ENCODE peak calls at places on chromosomes 12 and 14, in nine cellular contexts. One of them, this sample, is unnamed.

GRCh38 chr12:107362960-107363359 is 269.6 kb upstream of the CRY1 start:
- DNase-seq in neuronal stem cell: peak; percentile 36
- DNase-seq in colonic mucosa: no peak
- DNase-seq in HepG2: no peak
- DNase-seq in adipocyte: no peak
- DNase-seq in SK-N-SH: peak; percentile 60
- DNase-seq in MM.1S: no peak
- DNase-seq in DND-41: no peak
- DNase-seq in GM23248: no peak
- DNase-seq in this sample: no peak

GRCh38 chr12:27331927-27332324 is 710 bp upstream of the BMAL2 start:
- DNase-seq in HepG2: no peak
- DNase-seq in GM23248: peak; percentile 46
- DNase-seq in colonic mucosa: no peak
- DNase-seq in DND-41: no peak
- DNase-seq in MM.1S: no peak
- DNase-seq in adipocyte: no peak
- DNase-seq in SK-N-SH: no peak
- DNase-seq in neuronal stem cell: no peak
- DNase-seq in this sample: no peak

GRCh38 chr14:20802341-20803084 is at the start of gene RNASE1:
- DNase-seq in colonic mucosa: peak; percentile 87
- DNase-seq in HepG2: peak; percentile 33
- DNase-seq in SK-N-SH: no peak
- DNase-seq in GM23248: peak; percentile 5
- DNase-seq in MM.1S: no peak
- DNase-seq in adipocyte: no peak
- DNase-seq in neuronal stem cell: no peak
- DNase-seq in DND-41: no peak
- DNase-seq in this sample: no peak

GRCh38 chr12:59651230-59651920 is 55.5 kb downstream of the SLC16A7 start:
- DNase-seq in HepG2: peak; percentile 9
- DNase-seq in GM23248: peak; percentile 47
- DNase-seq in neuronal stem cell: no peak
- DNase-seq in SK-N-SH: no peak
- DNase-seq in MM.1S: no peak
- DNase-seq in colonic mucosa: no peak
- DNase-seq in adipocyte: peak; percentile 19
- DNase-seq in DND-41: no peak
- DNase-seq in this sample: peak; percentile 21

GRCh38 chr14:93148979-93149378 is 33.3 kb upstream of the ITPK1 start:
- DNase-seq in colonic mucosa: no peak
- DNase-seq in DND-41: no peak
- DNase-seq in HepG2: no peak
- DNase-seq in GM23248: no peak
- DNase-seq in adipocyte: no peak
- DNase-seq in neuronal stem cell: no peak
- DNase-seq in SK-N-SH: no peak
- DNase-seq in MM.1S: no peak
- DNase-seq in this sample: no peak

GRCh38 chr14:101495827-101496778 is 65.2 kb upstream of the DIO3 start:
- DNase-seq in HepG2: peak; percentile 9
- DNase-seq in MM.1S: no peak
- DNase-seq in neuronal stem cell: peak; percentile 43
- DNase-seq in SK-N-SH: no peak
- DNase-seq in DND-41: no peak
- DNase-seq in colonic mucosa: no peak
- DNase-seq in adipocyte: no peak
- DNase-seq in GM23248: no peak
- DNase-seq in this sample: no peak

GRCh38 chr14:48373993-48374392 is 698.6 kb upstream of the MDGA2 start:
- DNase-seq in neuronal stem cell: no peak
- DNase-seq in SK-N-SH: no peak
- DNase-seq in DND-41: no peak
- DNase-seq in adipocyte: no peak
- DNase-seq in HepG2: no peak
- DNase-seq in GM23248: no peak
- DNase-seq in MM.1S: no peak
- DNase-seq in colonic mucosa: no peak
- DNase-seq in this sample: peak; percentile 27

GRCh38 chr14:37056473-37056872 is 115.9 kb downstream of the SLC25A21 start:
- DNase-seq in GM23248: peak; percentile 79
- DNase-seq in adipocyte: no peak
- DNase-seq in neuronal stem cell: no peak
- DNase-seq in SK-N-SH: no peak
- DNase-seq in MM.1S: no peak
- DNase-seq in colonic mucosa: no peak
- DNase-seq in HepG2: no peak
- DNase-seq in DND-41: no peak
- DNase-seq in this sample: peak; percentile 86

GRCh38 chr12:131751335-131751734 is 40.4 kb downstream of the SFSWAP start:
- DNase-seq in SK-N-SH: peak; percentile 49
- DNase-seq in GM23248: no peak
- DNase-seq in MM.1S: no peak
- DNase-seq in colonic mucosa: no peak
- DNase-seq in neuronal stem cell: no peak
- DNase-seq in HepG2: no peak
- DNase-seq in DND-41: no peak
- DNase-seq in adipocyte: no peak
- DNase-seq in this sample: no peak

GRCh38 chr12:91920740-91921139 is 224.9 kb downstream of the BTG1 start:
- DNase-seq in HepG2: no peak
- DNase-seq in SK-N-SH: no peak
- DNase-seq in colonic mucosa: no peak
- DNase-seq in neuronal stem cell: no peak
- DNase-seq in MM.1S: no peak
- DNase-seq in adipocyte: no peak
- DNase-seq in DND-41: no peak
- DNase-seq in GM23248: no peak
- DNase-seq in this sample: no peak

DNA sequence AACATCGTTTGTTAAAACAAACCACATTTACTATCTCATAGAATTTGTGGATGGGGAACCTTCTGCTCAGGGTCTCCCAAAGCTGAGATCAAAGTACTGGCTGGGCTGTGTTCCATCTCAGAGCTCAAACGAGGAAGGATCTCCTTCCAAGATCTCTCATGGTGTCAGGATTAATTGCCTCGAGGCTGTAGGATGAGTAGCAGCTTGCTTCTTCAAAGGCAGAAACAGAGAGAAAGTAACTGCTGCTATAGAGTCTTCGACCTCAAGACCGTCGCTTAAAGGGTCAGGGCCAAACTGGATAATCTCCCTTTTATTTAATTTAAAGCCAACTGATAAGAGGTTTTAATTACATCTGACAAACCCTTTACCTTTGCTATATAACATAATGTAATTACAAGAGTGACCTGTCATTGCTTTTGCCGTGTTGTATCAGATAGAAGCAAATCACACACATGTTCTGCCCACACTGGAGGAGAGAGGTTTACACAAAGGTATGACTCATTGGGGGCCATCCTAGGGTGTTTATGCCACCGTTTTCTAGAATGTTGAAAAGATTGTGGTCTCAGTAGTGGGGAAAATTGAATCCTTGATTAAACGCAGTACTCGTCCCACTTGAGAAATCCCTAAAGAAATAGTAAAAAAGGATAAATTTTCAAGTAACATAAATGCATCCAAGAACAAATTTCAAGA is 868.8 kb upstream of the TMEM132C start:
- DNase-seq in HepG2: no peak
- DNase-seq in GM23248: no peak
- DNase-seq in MM.1S: no peak
- DNase-seq in DND-41: no peak
- DNase-seq in adipocyte: no peak
- DNase-seq in neuronal stem cell: no peak
- DNase-seq in SK-N-SH: no peak
- DNase-seq in colonic mucosa: no peak
- DNase-seq in this sample: no peak
- H3K27me3 ChIP-seq in HepG2: no peaks in the 10 kb centered on the region
- H3K27me3 ChIP-seq in GM23248: no peaks in the 10 kb centered on the region
- H3K27me3 ChIP-seq in MM.1S: no peaks in the 10 kb centered on the region
- H3K27me3 ChIP-seq in DND-41: no peaks in the 10 kb centered on the region
- H3K27me3 ChIP-seq in adipocyte: no peaks in the 10 kb centered on the region
- H3K27me3 ChIP-seq in neuronal stem cell: no peaks in the 10 kb centered on the region
- H3K27me3 ChIP-seq in SK-N-SH: no peaks in the 10 kb centered on the region
- H3K27me3 ChIP-seq in colonic mucosa: no peaks in the 10 kb centered on the region
- H3K27me3 ChIP-seq in this sample: no peaks in the 10 kb centered on the region

GRCh38 chr14:76720382-76720813 is 40.9 kb upstream of the VASH1 start:
- DNase-seq in DND-41: no peak
- DNase-seq in adipocyte: no peak
- DNase-seq in colonic mucosa: peak; percentile 51
- DNase-seq in MM.1S: peak; percentile 29
- DNase-seq in neuronal stem cell: peak; percentile 30
- DNase-seq in GM23248: no peak
- DNase-seq in HepG2: peak; percentile 36
- DNase-seq in SK-N-SH: peak; percentile 80
- DNase-seq in this sample: peak; percentile 59
- H3K4me1 ChIP-seq in DND-41: no peaks in the 10 kb centered on the region
- H3K4me1 ChIP-seq in adipocyte: peaks cover 24% of the 10 kb centered on the region
- H3K4me1 ChIP-seq in colonic mucosa: no peaks in the 10 kb centered on the region
- H3K4me1 ChIP-seq in MM.1S: peaks cover 11% of the 10 kb centered on the region
- H3K4me1 ChIP-seq in neuronal stem cell: peaks cover 13% of the 10 kb centered on the region
- H3K4me1 ChIP-seq in GM23248: no peaks in the 10 kb centered on the region
- H3K4me1 ChIP-seq in HepG2: peaks cover 14% of the 10 kb centered on the region
- H3K4me1 ChIP-seq in SK-N-SH: peaks cover 16% of the 10 kb centered on the region
- H3K4me1 ChIP-seq in this sample: peaks cover 2% of the 10 kb centered on the region

GRCh38 chr14:24876009-24876690 is 173.8 kb downstream of the STXBP6 start:
- DNase-seq in HepG2: no peak
- DNase-seq in SK-N-SH: no peak
- DNase-seq in neuronal stem cell: no peak
- DNase-seq in adipocyte: no peak
- DNase-seq in DND-41: no peak
- DNase-seq in MM.1S: no peak
- DNase-seq in GM23248: no peak
- DNase-seq in colonic mucosa: no peak
- DNase-seq in this sample: no peak
- H3K9ac ChIP-seq in HepG2: peak overlapping the region; percentile 2
- H3K9ac ChIP-seq in SK-N-SH: no peak overlapping the region
- H3K9ac ChIP-seq in neuronal stem cell: no peak overlapping the region
- H3K9ac ChIP-seq in adipocyte: no peak overlapping the region
- H3K9ac ChIP-seq in DND-41: no peak overlapping the region
- H3K9ac ChIP-seq in MM.1S: no peak overlapping the region
- H3K9ac ChIP-seq in GM23248: no peak overlapping the region
- H3K9ac ChIP-seq in colonic mucosa: no peak overlapping the region
- H3K9ac ChIP-seq in this sample: no peak overlapping the region

DNA sequence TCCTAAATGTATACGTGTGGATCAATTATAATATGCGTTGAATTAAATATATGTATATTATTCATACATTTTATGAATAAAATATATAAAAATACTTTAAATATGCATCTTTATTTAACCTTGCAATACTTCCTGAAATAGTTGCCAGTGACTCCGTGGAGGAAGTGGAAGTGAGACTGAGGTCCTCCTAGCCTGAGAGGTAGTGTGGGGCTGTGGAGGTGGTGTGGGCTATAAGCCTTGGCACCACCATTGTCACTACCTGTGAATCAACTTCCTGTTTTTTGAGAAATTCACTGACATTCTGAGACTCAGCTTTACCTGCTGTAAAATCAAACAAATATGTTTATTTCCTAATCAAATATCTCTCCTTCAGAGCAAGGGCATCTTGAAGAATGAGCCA is 514.2 kb downstream of the VRK1 start:
- DNase-seq in colonic mucosa: no peak
- DNase-seq in SK-N-SH: no peak
- DNase-seq in HepG2: no peak
- DNase-seq in GM23248: no peak
- DNase-seq in DND-41: no peak
- DNase-seq in MM.1S: no peak
- DNase-seq in adipocyte: no peak
- DNase-seq in neuronal stem cell: no peak
- DNase-seq in this sample: no peak
- H3K27me3 ChIP-seq in colonic mucosa: no peaks in the 10 kb centered on the region
- H3K27me3 ChIP-seq in SK-N-SH: no peaks in the 10 kb centered on the region
- H3K27me3 ChIP-seq in HepG2: no peaks in the 10 kb centered on the region
- H3K27me3 ChIP-seq in GM23248: no peaks in the 10 kb centered on the region
- H3K27me3 ChIP-seq in DND-41: no peaks in the 10 kb centered on the region
- H3K27me3 ChIP-seq in MM.1S: no peaks in the 10 kb centered on the region
- H3K27me3 ChIP-seq in adipocyte: no peaks in the 10 kb centered on the region
- H3K27me3 ChIP-seq in neuronal stem cell: no peaks in the 10 kb centered on the region
- H3K27me3 ChIP-seq in this sample: no peaks in the 10 kb centered on the region

GRCh38 chr12:105256921-105257320 is 20.9 kb upstream of the APPL2 start:
- DNase-seq in SK-N-SH: no peak
- DNase-seq in neuronal stem cell: no peak
- DNase-seq in MM.1S: no peak
- DNase-seq in adipocyte: peak; percentile 89
- DNase-seq in colonic mucosa: no peak
- DNase-seq in HepG2: no peak
- DNase-seq in DND-41: no peak
- DNase-seq in GM23248: peak; percentile 96
- DNase-seq in this sample: peak; percentile 92
- H3K4me1 ChIP-seq in SK-N-SH: peaks cover 6% of the 10 kb centered on the region
- H3K4me1 ChIP-seq in neuronal stem cell: no peaks in the 10 kb centered on the region
- H3K4me1 ChIP-seq in MM.1S: peaks cover 12% of the 10 kb centered on the region
- H3K4me1 ChIP-seq in adipocyte: peaks cover 67% of the 10 kb centered on the region
- H3K4me1 ChIP-seq in colonic mucosa: no peaks in the 10 kb centered on the region
- H3K4me1 ChIP-seq in HepG2: no peaks in the 10 kb centered on the region
- H3K4me1 ChIP-seq in DND-41: no peaks in the 10 kb centered on the region
- H3K4me1 ChIP-seq in GM23248: peaks cover 70% of the 10 kb centered on the region
- H3K4me1 ChIP-seq in this sample: peaks cover 45% of the 10 kb centered on the region

GRCh38 chr12:4046150-4046845 is 173.1 kb upstream of the PARP11 start:
- DNase-seq in DND-41: no peak
- DNase-seq in GM23248: no peak
- DNase-seq in HepG2: no peak
- DNase-seq in colonic mucosa: peak; percentile 45
- DNase-seq in neuronal stem cell: peak; percentile 38
- DNase-seq in MM.1S: no peak
- DNase-seq in SK-N-SH: no peak
- DNase-seq in adipocyte: no peak
- DNase-seq in this sample: no peak

GRCh38 chr12:4044736-4045432 is 171.7 kb upstream of the PARP11 start:
- DNase-seq in DND-41: no peak
- DNase-seq in HepG2: no peak
- DNase-seq in neuronal stem cell: no peak
- DNase-seq in colonic mucosa: no peak
- DNase-seq in SK-N-SH: no peak
- DNase-seq in adipocyte: no peak
- DNase-seq in GM23248: no peak
- DNase-seq in MM.1S: no peak
- DNase-seq in this sample: no peak

GRCh38 chr12:4045433-4045760 is 172.2 kb upstream of the PARP11 start:
- DNase-seq in colonic mucosa: no peak
- DNase-seq in neuronal stem cell: no peak
- DNase-seq in GM23248: no peak
- DNase-seq in DND-41: no peak
- DNase-seq in adipocyte: no peak
- DNase-seq in SK-N-SH: no peak
- DNase-seq in MM.1S: no peak
- DNase-seq in HepG2: no peak
- DNase-seq in this sample: no peak

GRCh38 chr12:4041191-4041885 is 168.1 kb upstream of the PARP11 start:
- DNase-seq in GM23248: no peak
- DNase-seq in colonic mucosa: peak; percentile 32
- DNase-seq in HepG2: no peak
- DNase-seq in DND-41: no peak
- DNase-seq in SK-N-SH: no peak
- DNase-seq in adipocyte: no peak
- DNase-seq in neuronal stem cell: no peak
- DNase-seq in MM.1S: no peak
- DNase-seq in this sample: no peak

GRCh38 chr12:4044101-4044500 is 170.9 kb upstream of the PARP11 start:
- DNase-seq in DND-41: no peak
- DNase-seq in MM.1S: no peak
- DNase-seq in SK-N-SH: no peak
- DNase-seq in HepG2: no peak
- DNase-seq in colonic mucosa: no peak
- DNase-seq in neuronal stem cell: no peak
- DNase-seq in adipocyte: no peak
- DNase-seq in GM23248: no peak
- DNase-seq in this sample: no peak
- H3K9ac ChIP-seq in DND-41: no peak overlapping the region
- H3K9ac ChIP-seq in MM.1S: no peak overlapping the region
- H3K9ac ChIP-seq in SK-N-SH: no peak overlapping the region
- H3K9ac ChIP-seq in HepG2: no peak overlapping the region
- H3K9ac ChIP-seq in colonic mucosa: no peak overlapping the region
- H3K9ac ChIP-seq in neuronal stem cell: no peak overlapping the region
- H3K9ac ChIP-seq in adipocyte: no peak overlapping the region
- H3K9ac ChIP-seq in GM23248: no peak overlapping the region
- H3K9ac ChIP-seq in this sample: no peak overlapping the region

This sample was measured in fibroblast of lung.